ENCODE peak calls at places on chromosomes 4 and X, in nine cellular contexts. One of them, this sample, is unnamed.

GRCh38 chr4:6092131-6092530 is 73.9 kb upstream of the C4orf50 start:
- DNase-seq in stomach: no peak
- DNase-seq in glutamatergic neuron: no peak
- DNase-seq in epithelial cell of esophagus: no peak
- DNase-seq in fibroblast of pulmonary artery: no peak
- DNase-seq in neural progenitor cell: no peak
- DNase-seq in endothelial cell: no peak
- DNase-seq in MCF 10A: no peak
- DNase-seq in right atrium auricular region: no peak
- DNase-seq in this sample: no peak

GRCh38 chrX:138648570-138648969 is 62.9 kb downstream of the FGF13 start:
- DNase-seq in stomach: no peak
- DNase-seq in neural progenitor cell: peak; percentile 8
- DNase-seq in glutamatergic neuron: no peak
- DNase-seq in MCF 10A: no peak
- DNase-seq in epithelial cell of esophagus: no peak
- DNase-seq in endothelial cell: no peak
- DNase-seq in fibroblast of pulmonary artery: no peak
- DNase-seq in right atrium auricular region: no peak
- DNase-seq in this sample: no peak

GRCh38 chrX:8868906-8869305 is 67.7 kb upstream of the FAM9A start:
- DNase-seq in stomach: no peak
- DNase-seq in endothelial cell: no peak
- DNase-seq in neural progenitor cell: no peak
- DNase-seq in fibroblast of pulmonary artery: peak; percentile 50
- DNase-seq in right atrium auricular region: no peak
- DNase-seq in epithelial cell of esophagus: peak; percentile 49
- DNase-seq in MCF 10A: peak; percentile 34
- DNase-seq in glutamatergic neuron: no peak
- DNase-seq in this sample: no peak

GRCh38 chr4:98838977-98839618 is 89.8 kb downstream of the EIF4E start:
- DNase-seq in right atrium auricular region: no peak
- DNase-seq in stomach: no peak
- DNase-seq in epithelial cell of esophagus: peak; percentile 34
- DNase-seq in glutamatergic neuron: no peak
- DNase-seq in MCF 10A: peak; percentile 24
- DNase-seq in endothelial cell: no peak
- DNase-seq in fibroblast of pulmonary artery: peak; percentile 90
- DNase-seq in neural progenitor cell: no peak
- DNase-seq in this sample: no peak

GRCh38 chr4:173498771-173499170 is 31.3 kb downstream of the HAND2 start:
- DNase-seq in right atrium auricular region: no peak
- DNase-seq in endothelial cell: no peak
- DNase-seq in neural progenitor cell: no peak
- DNase-seq in fibroblast of pulmonary artery: no peak
- DNase-seq in MCF 10A: no peak
- DNase-seq in stomach: no peak
- DNase-seq in glutamatergic neuron: no peak
- DNase-seq in epithelial cell of esophagus: no peak
- DNase-seq in this sample: no peak

GRCh38 chr4:67052981-67053380 is 492.3 kb downstream of the CENPC start:
- DNase-seq in glutamatergic neuron: no peak
- DNase-seq in neural progenitor cell: no peak
- DNase-seq in epithelial cell of esophagus: no peak
- DNase-seq in fibroblast of pulmonary artery: no peak
- DNase-seq in MCF 10A: no peak
- DNase-seq in endothelial cell: no peak
- DNase-seq in right atrium auricular region: no peak
- DNase-seq in stomach: no peak
- DNase-seq in this sample: no peak

GRCh38 chrX:45771560-45772340 is 571.1 kb upstream of the DIPK2B start:
- DNase-seq in fibroblast of pulmonary artery: peak; percentile 55
- DNase-seq in neural progenitor cell: no peak
- DNase-seq in MCF 10A: no peak
- DNase-seq in right atrium auricular region: no peak
- DNase-seq in glutamatergic neuron: no peak
- DNase-seq in stomach: peak; percentile 47
- DNase-seq in epithelial cell of esophagus: peak; percentile 60
- DNase-seq in endothelial cell: no peak
- DNase-seq in this sample: no peak

GRCh38 chr4:86977621-86978184 is 42.9 kb downstream of the AFF1 start:
- DNase-seq in neural progenitor cell: no peak
- DNase-seq in epithelial cell of esophagus: peak; percentile 95
- DNase-seq in glutamatergic neuron: no peak
- DNase-seq in stomach: no peak
- DNase-seq in fibroblast of pulmonary artery: peak; percentile 70
- DNase-seq in right atrium auricular region: no peak
- DNase-seq in endothelial cell: no peak
- DNase-seq in MCF 10A: peak; percentile 94
- DNase-seq in this sample: peak; percentile 49

GRCh38 chr4:83677656-83678055 is 141.7 kb downstream of the GPAT3 start:
- DNase-seq in fibroblast of pulmonary artery: peak; percentile 5
- DNase-seq in right atrium auricular region: no peak
- DNase-seq in glutamatergic neuron: no peak
- DNase-seq in MCF 10A: no peak
- DNase-seq in neural progenitor cell: no peak
- DNase-seq in endothelial cell: no peak
- DNase-seq in epithelial cell of esophagus: no peak
- DNase-seq in stomach: no peak
- DNase-seq in this sample: no peak

GRCh38 chr4:153246446-153247115 is 42.3 kb downstream of the TRIM2 start:
- DNase-seq in neural progenitor cell: no peak
- DNase-seq in MCF 10A: no peak
- DNase-seq in endothelial cell: no peak
- DNase-seq in glutamatergic neuron: no peak
- DNase-seq in right atrium auricular region: no peak
- DNase-seq in stomach: no peak
- DNase-seq in epithelial cell of esophagus: no peak
- DNase-seq in fibroblast of pulmonary artery: no peak
- DNase-seq in this sample: no peak

GRCh38 chr4:21765810-21766407 is 182.7 kb downstream of the KCNIP4 start:
- DNase-seq in fibroblast of pulmonary artery: peak; percentile 69
- DNase-seq in endothelial cell: peak; percentile 51
- DNase-seq in right atrium auricular region: no peak
- DNase-seq in glutamatergic neuron: peak; percentile 61
- DNase-seq in neural progenitor cell: peak; percentile 65
- DNase-seq in MCF 10A: peak; percentile 73
- DNase-seq in stomach: peak; percentile 34
- DNase-seq in epithelial cell of esophagus: peak; percentile 78
- DNase-seq in this sample: peak; percentile 24

GRCh38 chr4:1416051-1416947 is 10.1 kb upstream of the NKX1-1 start:
- DNase-seq in right atrium auricular region: peak; percentile 38
- DNase-seq in neural progenitor cell: no peak
- DNase-seq in epithelial cell of esophagus: no peak
- DNase-seq in fibroblast of pulmonary artery: no peak
- DNase-seq in MCF 10A: no peak
- DNase-seq in stomach: peak; percentile 21
- DNase-seq in glutamatergic neuron: peak; percentile 18
- DNase-seq in endothelial cell: peak; percentile 3
- DNase-seq in this sample: no peak

GRCh38 chrX:17030092-17030491 is 83.6 kb downstream of the REPS2 start:
- DNase-seq in fibroblast of pulmonary artery: no peak
- DNase-seq in epithelial cell of esophagus: no peak
- DNase-seq in stomach: no peak
- DNase-seq in MCF 10A: no peak
- DNase-seq in neural progenitor cell: no peak
- DNase-seq in endothelial cell: no peak
- DNase-seq in right atrium auricular region: no peak
- DNase-seq in glutamatergic neuron: no peak
- DNase-seq in this sample: no peak

GRCh38 chr4:139419388-139419914 is 34.5 kb upstream of the RAB33B start:
- DNase-seq in MCF 10A: peak; percentile 90
- DNase-seq in right atrium auricular region: peak; percentile 64
- DNase-seq in endothelial cell: peak; percentile 63
- DNase-seq in neural progenitor cell: no peak
- DNase-seq in epithelial cell of esophagus: peak; percentile 92
- DNase-seq in glutamatergic neuron: no peak
- DNase-seq in stomach: no peak
- DNase-seq in fibroblast of pulmonary artery: peak; percentile 96
- DNase-seq in this sample: no peak

GRCh38 chr4:155106629-155107028 is 101.8 kb upstream of the NPY2R start:
- DNase-seq in MCF 10A: no peak
- DNase-seq in epithelial cell of esophagus: peak; percentile 9
- DNase-seq in stomach: no peak
- DNase-seq in fibroblast of pulmonary artery: no peak
- DNase-seq in endothelial cell: no peak
- DNase-seq in glutamatergic neuron: no peak
- DNase-seq in right atrium auricular region: no peak
- DNase-seq in neural progenitor cell: no peak
- DNase-seq in this sample: no peak

GRCh38 chr4:76879731-76880364 is 18.1 kb downstream of the SOWAHB start:
- DNase-seq in epithelial cell of esophagus: peak; percentile 58
- DNase-seq in glutamatergic neuron: no peak
- DNase-seq in right atrium auricular region: no peak
- DNase-seq in fibroblast of pulmonary artery: no peak
- DNase-seq in endothelial cell: no peak
- DNase-seq in stomach: no peak
- DNase-seq in neural progenitor cell: no peak
- DNase-seq in MCF 10A: peak; percentile 16
- DNase-seq in this sample: no peak

GRCh38 chr4:166198921-166199320 is 325.9 kb downstream of the TLL1 start:
- DNase-seq in neural progenitor cell: no peak
- DNase-seq in endothelial cell: no peak
- DNase-seq in glutamatergic neuron: no peak
- DNase-seq in stomach: no peak
- DNase-seq in MCF 10A: no peak
- DNase-seq in right atrium auricular region: no peak
- DNase-seq in fibroblast of pulmonary artery: no peak
- DNase-seq in epithelial cell of esophagus: no peak
- DNase-seq in this sample: no peak

DNA sequence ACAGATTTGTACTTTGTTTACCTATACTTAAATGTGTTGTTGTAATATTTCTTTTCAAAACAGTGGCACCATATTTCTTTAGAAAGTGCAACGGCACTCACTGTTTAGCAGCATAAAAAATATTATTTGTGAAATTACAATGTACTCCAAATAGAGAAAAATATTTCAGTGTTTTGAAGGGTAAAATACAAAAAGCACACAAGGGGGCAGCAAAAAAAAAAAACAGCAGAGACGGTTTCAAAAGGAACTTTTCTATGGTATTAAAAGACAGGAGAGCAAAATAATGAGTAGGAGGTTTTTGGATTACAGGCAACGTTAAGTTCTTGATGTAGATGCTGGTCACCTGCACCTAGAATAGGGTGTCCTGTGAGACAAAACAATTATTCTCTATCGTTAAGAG is 2.0 kb downstream of the NUDT11 start:
- DNase-seq in neural progenitor cell: no peak
- DNase-seq in endothelial cell: no peak
- DNase-seq in right atrium auricular region: no peak
- DNase-seq in glutamatergic neuron: no peak
- DNase-seq in epithelial cell of esophagus: no peak
- DNase-seq in fibroblast of pulmonary artery: no peak
- DNase-seq in MCF 10A: no peak
- DNase-seq in stomach: no peak
- DNase-seq in this sample: no peak
- TF ChIP-seq CTCF in neural progenitor cell: peak; percentile 37
- TF ChIP-seq CTCF in endothelial cell: no peak
- TF ChIP-seq CTCF in right atrium auricular region: no peak
- TF ChIP-seq CTCF in glutamatergic neuron: no peak
- TF ChIP-seq CTCF in epithelial cell of esophagus: no peak
- TF ChIP-seq CTCF in fibroblast of pulmonary artery: peak; percentile 33
- TF ChIP-seq CTCF in MCF 10A: no peak
- TF ChIP-seq CTCF in stomach: no peak
- TF ChIP-seq CTCF in this sample: no peak

DNA sequence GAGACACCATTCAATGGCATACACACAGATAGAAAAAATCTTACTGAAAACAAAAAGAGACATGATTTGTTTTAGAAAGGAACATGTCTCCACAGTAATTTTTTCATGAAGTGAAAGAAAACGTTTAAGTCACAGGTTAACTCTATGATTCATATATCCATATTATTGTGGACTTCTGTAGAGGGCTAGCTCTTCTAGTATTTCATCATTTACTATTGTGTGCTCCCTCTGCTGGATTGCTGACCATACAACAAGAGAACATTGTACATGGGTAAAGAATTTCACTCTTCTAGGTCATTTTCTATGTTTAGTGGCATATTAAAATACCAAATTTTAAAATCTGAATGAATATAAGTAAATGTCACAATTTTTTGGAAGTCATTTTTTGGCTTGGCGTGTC is 91.8 kb upstream of the POU3F4 start:
- DNase-seq in neural progenitor cell: peak; percentile 14
- DNase-seq in epithelial cell of esophagus: peak; percentile 14
- DNase-seq in fibroblast of pulmonary artery: no peak
- DNase-seq in stomach: no peak
- DNase-seq in MCF 10A: peak; percentile 51
- DNase-seq in right atrium auricular region: no peak
- DNase-seq in endothelial cell: no peak
- DNase-seq in glutamatergic neuron: no peak
- DNase-seq in this sample: no peak
- TF ChIP-seq CTCF in neural progenitor cell: peak; percentile 50
- TF ChIP-seq CTCF in epithelial cell of esophagus: peak; percentile 17
- TF ChIP-seq CTCF in fibroblast of pulmonary artery: no peak
- TF ChIP-seq CTCF in stomach: no peak
- TF ChIP-seq CTCF in MCF 10A: peak; percentile 52
- TF ChIP-seq CTCF in right atrium auricular region: no peak
- TF ChIP-seq CTCF in endothelial cell: peak; percentile 34
- TF ChIP-seq CTCF in glutamatergic neuron: peak; percentile 50
- TF ChIP-seq CTCF in this sample: peak; percentile 36

GRCh38 chrX:40266490-40267333 is 169.0 kb upstream of the BCOR start:
- DNase-seq in glutamatergic neuron: peak; percentile 76
- DNase-seq in stomach: peak; percentile 72
- DNase-seq in fibroblast of pulmonary artery: peak; percentile 66
- DNase-seq in MCF 10A: peak; percentile 44
- DNase-seq in endothelial cell: peak; percentile 71
- DNase-seq in neural progenitor cell: peak; percentile 88
- DNase-seq in epithelial cell of esophagus: peak; percentile 56
- DNase-seq in right atrium auricular region: no peak
- DNase-seq in this sample: peak; percentile 59
- TF ChIP-seq CTCF in glutamatergic neuron: peak; percentile 23
- TF ChIP-seq CTCF in stomach: peak; percentile 65
- TF ChIP-seq CTCF in fibroblast of pulmonary artery: peak; percentile 60
- TF ChIP-seq CTCF in MCF 10A: peak; percentile 57
- TF ChIP-seq CTCF in endothelial cell: peak; percentile 26
- TF ChIP-seq CTCF in neural progenitor cell: peak; percentile 73
- TF ChIP-seq CTCF in epithelial cell of esophagus: peak; percentile 66
- TF ChIP-seq CTCF in right atrium auricular region: peak; percentile 47
- TF ChIP-seq CTCF in this sample: peak; percentile 56

DNA sequence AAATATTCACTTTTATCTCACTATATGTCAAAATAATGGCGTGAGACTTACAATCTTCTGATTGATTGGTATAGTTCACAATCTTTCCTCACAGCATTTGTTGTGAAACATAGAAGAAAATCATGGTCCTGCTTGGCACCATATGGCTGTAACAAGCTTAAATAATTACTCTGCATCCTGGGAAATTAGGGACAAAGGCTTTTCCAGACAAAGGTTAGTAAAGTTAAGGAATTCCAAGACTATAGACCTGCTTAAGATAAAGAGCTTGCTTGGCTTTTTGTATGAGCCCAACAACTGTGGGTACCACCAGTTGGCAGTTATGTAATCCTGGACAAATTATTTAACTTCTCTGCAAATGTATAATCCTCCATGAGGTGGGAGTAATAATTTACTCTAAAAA is 3.4 kb upstream of the PCDH18 start:
- DNase-seq in endothelial cell: no peak
- DNase-seq in neural progenitor cell: peak; percentile 47
- DNase-seq in epithelial cell of esophagus: no peak
- DNase-seq in stomach: no peak
- DNase-seq in MCF 10A: no peak
- DNase-seq in glutamatergic neuron: no peak
- DNase-seq in fibroblast of pulmonary artery: no peak
- DNase-seq in right atrium auricular region: no peak
- DNase-seq in this sample: no peak
- TF ChIP-seq CTCF in endothelial cell: no peak
- TF ChIP-seq CTCF in neural progenitor cell: no peak
- TF ChIP-seq CTCF in epithelial cell of esophagus: no peak
- TF ChIP-seq CTCF in stomach: no peak
- TF ChIP-seq CTCF in MCF 10A: no peak
- TF ChIP-seq CTCF in glutamatergic neuron: no peak
- TF ChIP-seq CTCF in fibroblast of pulmonary artery: no peak
- TF ChIP-seq CTCF in right atrium auricular region: no peak
- TF ChIP-seq CTCF in this sample: no peak

This sample was measured in GM13977.